ENCODE peak calls at places on chromosomes 5 and 9, in eight cellular contexts. One of them, this sample, is unnamed. For H3K36me3, the result is how much of the 10 kb centered on the place peaks cover.

GRCh38 chr5:32027717-32028321 is 146.3 kb downstream of the GOLPH3 start:
- DNase-seq in stomach: no peak
- DNase-seq in H7: no peak
- DNase-seq in OCI-LY7: no peak
- DNase-seq in left ventricle myocardium inferior: peak
- DNase-seq in CD4-positive, alpha-beta memory T cell: no peak
- DNase-seq in GM12878: no peak
- DNase-seq in MM.1S: no peak
- DNase-seq in this sample: peak

GRCh38 chr5:43042626-43043399 is 2.7 kb upstream of the ANXA2R start:
- DNase-seq in stomach: peak
- DNase-seq in H7: no peak
- DNase-seq in OCI-LY7: peak
- DNase-seq in left ventricle myocardium inferior: peak
- DNase-seq in CD4-positive, alpha-beta memory T cell: peak
- DNase-seq in GM12878: peak
- DNase-seq in MM.1S: peak
- DNase-seq in this sample: peak

GRCh38 chr5:99169309-99169708 is 240.5 kb upstream of the CHD1 start:
- DNase-seq in stomach: no peak
- DNase-seq in H7: no peak
- DNase-seq in OCI-LY7: no peak
- DNase-seq in left ventricle myocardium inferior: no peak
- DNase-seq in CD4-positive, alpha-beta memory T cell: no peak
- DNase-seq in GM12878: no peak
- DNase-seq in MM.1S: no peak
- DNase-seq in this sample: no peak

GRCh38 chr5:138754699-138755057 is 1.5 kb downstream of the CTNNA1 start:
- DNase-seq in stomach: no peak
- DNase-seq in H7: no peak
- DNase-seq in OCI-LY7: no peak
- DNase-seq in left ventricle myocardium inferior: no peak
- DNase-seq in CD4-positive, alpha-beta memory T cell: no peak
- DNase-seq in GM12878: no peak
- DNase-seq in MM.1S: no peak
- DNase-seq in this sample: no peak

GRCh38 chr9:36656842-36657241 is 84.1 kb downstream of the MELK start:
- DNase-seq in stomach: no peak
- DNase-seq in H7: no peak
- DNase-seq in OCI-LY7: no peak
- DNase-seq in left ventricle myocardium inferior: no peak
- DNase-seq in CD4-positive, alpha-beta memory T cell: no peak
- DNase-seq in GM12878: no peak
- DNase-seq in MM.1S: no peak
- DNase-seq in this sample: no peak

GRCh38 chr9:120791161-120791560 is 2.1 kb downstream of the FBXW2 start:
- DNase-seq in stomach: no peak
- DNase-seq in H7: no peak
- DNase-seq in OCI-LY7: no peak
- DNase-seq in left ventricle myocardium inferior: no peak
- DNase-seq in CD4-positive, alpha-beta memory T cell: no peak
- DNase-seq in GM12878: no peak
- DNase-seq in MM.1S: no peak
- DNase-seq in this sample: no peak

GRCh38 chr5:39661026-39661779 is 236.4 kb upstream of the DAB2 start:
- DNase-seq in stomach: no peak
- DNase-seq in H7: no peak
- DNase-seq in OCI-LY7: no peak
- DNase-seq in left ventricle myocardium inferior: no peak
- DNase-seq in CD4-positive, alpha-beta memory T cell: no peak
- DNase-seq in GM12878: no peak
- DNase-seq in MM.1S: peak
- DNase-seq in this sample: no peak

GRCh38 chr9:35689601-35690446 is at the start of gene TPM2:
- DNase-seq in stomach: peak
- DNase-seq in H7: peak
- DNase-seq in OCI-LY7: no peak
- DNase-seq in left ventricle myocardium inferior: peak
- DNase-seq in CD4-positive, alpha-beta memory T cell: no peak
- DNase-seq in GM12878: no peak
- DNase-seq in MM.1S: no peak
- DNase-seq in this sample: no peak

GRCh38 chr9:73270967-73271722 is 119.5 kb downstream of the ANXA1 start:
- DNase-seq in stomach: no peak
- DNase-seq in H7: no peak
- DNase-seq in OCI-LY7: no peak
- DNase-seq in left ventricle myocardium inferior: no peak
- DNase-seq in CD4-positive, alpha-beta memory T cell: no peak
- DNase-seq in GM12878: no peak
- DNase-seq in MM.1S: no peak
- DNase-seq in this sample: no peak

GRCh38 chr5:34898258-34898895 is 16.9 kb downstream of the RAD1 start:
- DNase-seq in stomach: peak
- DNase-seq in H7: peak
- DNase-seq in OCI-LY7: peak
- DNase-seq in left ventricle myocardium inferior: peak
- DNase-seq in CD4-positive, alpha-beta memory T cell: peak
- DNase-seq in GM12878: no peak
- DNase-seq in MM.1S: peak
- DNase-seq in this sample: peak

GRCh38 chr5:34658023-34658422 is 1.9 kb downstream of the RAI14 start:
- DNase-seq in stomach: no peak
- DNase-seq in H7: peak
- DNase-seq in OCI-LY7: no peak
- DNase-seq in left ventricle myocardium inferior: no peak
- DNase-seq in CD4-positive, alpha-beta memory T cell: no peak
- DNase-seq in GM12878: no peak
- DNase-seq in MM.1S: no peak
- DNase-seq in this sample: no peak

GRCh38 chr9:4362281-4362680 is 62.4 kb upstream of the GLIS3 start:
- DNase-seq in stomach: no peak
- DNase-seq in H7: no peak
- DNase-seq in OCI-LY7: no peak
- DNase-seq in left ventricle myocardium inferior: no peak
- DNase-seq in CD4-positive, alpha-beta memory T cell: no peak
- DNase-seq in GM12878: no peak
- DNase-seq in MM.1S: no peak
- DNase-seq in this sample: no peak

GRCh38 chr5:15132816-15133405 is 261.3 kb upstream of the ANKH start:
- DNase-seq in stomach: no peak
- DNase-seq in H7: no peak
- DNase-seq in OCI-LY7: no peak
- DNase-seq in left ventricle myocardium inferior: no peak
- DNase-seq in CD4-positive, alpha-beta memory T cell: no peak
- DNase-seq in GM12878: no peak
- DNase-seq in MM.1S: no peak
- DNase-seq in this sample: no peak

GRCh38 chr9:127955294-127956015 is 17.8 kb upstream of the DPM2 start:
- DNase-seq in stomach: peak
- DNase-seq in H7: peak
- DNase-seq in OCI-LY7: peak
- DNase-seq in left ventricle myocardium inferior: peak
- DNase-seq in CD4-positive, alpha-beta memory T cell: peak
- DNase-seq in GM12878: no peak
- DNase-seq in MM.1S: peak
- DNase-seq in this sample: peak

GRCh38 chr9:136051568-136052432 is 43.3 kb downstream of the NACC2 start:
- DNase-seq in stomach: peak
- DNase-seq in H7: peak
- DNase-seq in OCI-LY7: no peak
- DNase-seq in left ventricle myocardium inferior: peak
- DNase-seq in CD4-positive, alpha-beta memory T cell: peak
- DNase-seq in GM12878: no peak
- DNase-seq in MM.1S: no peak
- DNase-seq in this sample: peak

GRCh38 chr9:114616684-114617520 is 5.8 kb downstream of the TMEM268 start:
- DNase-seq in stomach: peak
- DNase-seq in H7: no peak
- DNase-seq in OCI-LY7: peak
- DNase-seq in left ventricle myocardium inferior: peak
- DNase-seq in CD4-positive, alpha-beta memory T cell: no peak
- DNase-seq in GM12878: peak
- DNase-seq in MM.1S: peak
- DNase-seq in this sample: no peak

GRCh38 chr9:36802171-36802920 is 229.7 kb downstream of the MELK start:
- DNase-seq in stomach: no peak
- DNase-seq in H7: no peak
- DNase-seq in OCI-LY7: no peak
- DNase-seq in left ventricle myocardium inferior: no peak
- DNase-seq in CD4-positive, alpha-beta memory T cell: no peak
- DNase-seq in GM12878: no peak
- DNase-seq in MM.1S: no peak
- DNase-seq in this sample: no peak

DNA sequence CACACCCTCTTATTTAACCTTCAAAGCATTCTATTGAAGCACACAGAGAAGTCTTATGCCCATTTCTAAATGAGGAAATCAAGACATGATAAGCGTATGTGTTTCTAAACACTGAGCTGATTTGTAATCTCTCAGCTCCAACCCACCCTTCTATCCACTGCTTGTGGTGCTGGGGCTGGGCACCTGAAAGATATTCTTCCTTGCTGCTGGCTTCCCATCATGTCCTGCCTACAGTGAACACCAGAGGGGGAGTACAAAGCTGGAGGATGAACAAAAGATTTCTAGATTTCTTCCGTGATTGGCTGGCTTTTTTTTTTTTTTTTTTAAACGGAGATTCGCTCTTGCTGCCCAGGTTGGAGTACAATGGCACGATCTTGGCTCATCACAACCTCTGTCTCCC is 14.4 kb downstream of the ACTL7A start:
- DNase-seq in stomach: no peak
- DNase-seq in H7: no peak
- DNase-seq in OCI-LY7: no peak
- DNase-seq in left ventricle myocardium inferior: no peak
- DNase-seq in CD4-positive, alpha-beta memory T cell: no peak
- DNase-seq in GM12878: no peak
- DNase-seq in MM.1S: no peak
- DNase-seq in this sample: no peak
- H3K36me3 ChIP-seq in stomach: half or more
- H3K36me3 ChIP-seq in H7: under half
- H3K36me3 ChIP-seq in OCI-LY7: half or more
- H3K36me3 ChIP-seq in left ventricle myocardium inferior: half or more
- H3K36me3 ChIP-seq in CD4-positive, alpha-beta memory T cell: half or more
- H3K36me3 ChIP-seq in GM12878: under half
- H3K36me3 ChIP-seq in MM.1S: under half
- H3K36me3 ChIP-seq in this sample: under half

DNA sequence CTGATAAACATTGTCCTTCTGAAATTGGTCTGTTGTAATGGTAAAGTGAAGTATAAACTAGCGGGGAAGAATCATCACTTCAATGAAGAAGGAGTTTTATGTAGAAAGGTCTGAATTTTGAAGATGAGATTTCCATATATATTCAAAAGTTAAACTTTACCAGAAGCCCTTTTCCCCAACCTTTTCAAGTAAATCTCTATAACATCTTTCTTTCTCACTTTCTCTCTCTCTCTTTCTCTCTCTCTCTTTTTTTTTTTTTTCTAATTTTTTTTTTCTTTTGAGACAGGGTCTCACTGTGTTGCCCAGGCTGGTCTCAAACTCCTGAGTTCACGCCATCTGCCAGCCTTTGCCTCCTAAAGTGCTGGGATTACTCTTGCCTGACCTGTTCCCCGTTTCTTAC is 78.7 kb downstream of the NSD1 start:
- DNase-seq in stomach: no peak
- DNase-seq in H7: no peak
- DNase-seq in OCI-LY7: no peak
- DNase-seq in left ventricle myocardium inferior: no peak
- DNase-seq in CD4-positive, alpha-beta memory T cell: no peak
- DNase-seq in GM12878: no peak
- DNase-seq in MM.1S: no peak
- DNase-seq in this sample: no peak
- H3K36me3 ChIP-seq in stomach: half or more
- H3K36me3 ChIP-seq in H7: under half
- H3K36me3 ChIP-seq in OCI-LY7: half or more
- H3K36me3 ChIP-seq in left ventricle myocardium inferior: half or more
- H3K36me3 ChIP-seq in CD4-positive, alpha-beta memory T cell: under half
- H3K36me3 ChIP-seq in GM12878: under half
- H3K36me3 ChIP-seq in MM.1S: under half
- H3K36me3 ChIP-seq in this sample: under half

GRCh38 chr9:134426436-134426835 is 100.2 kb downstream of the RXRA start:
- DNase-seq in stomach: no peak
- DNase-seq in H7: no peak
- DNase-seq in OCI-LY7: no peak
- DNase-seq in left ventricle myocardium inferior: no peak
- DNase-seq in CD4-positive, alpha-beta memory T cell: no peak
- DNase-seq in GM12878: no peak
- DNase-seq in MM.1S: no peak
- DNase-seq in this sample: no peak

GRCh38 chr9:134425401-134425800 is 99.1 kb downstream of the RXRA start:
- DNase-seq in stomach: no peak
- DNase-seq in H7: peak
- DNase-seq in OCI-LY7: no peak
- DNase-seq in left ventricle myocardium inferior: no peak
- DNase-seq in CD4-positive, alpha-beta memory T cell: no peak
- DNase-seq in GM12878: no peak
- DNase-seq in MM.1S: no peak
- DNase-seq in this sample: no peak

GRCh38 chr9:134424818-134425217 is 98.6 kb downstream of the RXRA start:
- DNase-seq in stomach: no peak
- DNase-seq in H7: peak
- DNase-seq in OCI-LY7: no peak
- DNase-seq in left ventricle myocardium inferior: no peak
- DNase-seq in CD4-positive, alpha-beta memory T cell: no peak
- DNase-seq in GM12878: no peak
- DNase-seq in MM.1S: no peak
- DNase-seq in this sample: no peak

GRCh38 chr9:134427153-134427782 is 101.0 kb downstream of the RXRA start:
- DNase-seq in stomach: no peak
- DNase-seq in H7: peak
- DNase-seq in OCI-LY7: no peak
- DNase-seq in left ventricle myocardium inferior: no peak
- DNase-seq in CD4-positive, alpha-beta memory T cell: no peak
- DNase-seq in GM12878: no peak
- DNase-seq in MM.1S: no peak
- DNase-seq in this sample: no peak

DNA sequence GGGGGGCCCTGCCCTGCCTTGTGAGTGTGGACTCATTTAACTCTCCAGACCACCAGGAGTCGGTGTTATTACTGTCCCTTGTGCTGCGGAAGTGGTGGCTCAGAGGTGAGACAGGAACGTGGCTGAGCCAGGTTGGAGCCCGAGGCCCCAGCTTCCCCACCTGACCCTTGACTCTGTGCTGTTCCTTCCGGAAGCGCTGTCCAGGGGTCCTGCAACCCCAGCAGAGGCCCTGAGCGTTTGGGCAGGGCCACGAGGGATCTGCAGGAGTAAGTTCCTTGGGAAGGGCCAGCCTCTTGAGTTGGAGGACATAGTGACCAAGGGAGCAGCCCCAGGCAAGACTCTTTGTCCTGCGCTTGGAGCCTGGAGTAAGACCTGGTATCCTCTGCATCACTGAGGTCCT is 99.6 kb downstream of the RXRA start:
- DNase-seq in stomach: no peak
- DNase-seq in H7: no peak
- DNase-seq in OCI-LY7: no peak
- DNase-seq in left ventricle myocardium inferior: no peak
- DNase-seq in CD4-positive, alpha-beta memory T cell: no peak
- DNase-seq in GM12878: no peak
- DNase-seq in MM.1S: no peak
- DNase-seq in this sample: no peak
- H3K36me3 ChIP-seq in stomach: half or more
- H3K36me3 ChIP-seq in H7: under half
- H3K36me3 ChIP-seq in OCI-LY7: under half
- H3K36me3 ChIP-seq in left ventricle myocardium inferior: under half
- H3K36me3 ChIP-seq in CD4-positive, alpha-beta memory T cell: under half
- H3K36me3 ChIP-seq in GM12878: under half
- H3K36me3 ChIP-seq in MM.1S: under half
- H3K36me3 ChIP-seq in this sample: under half

GRCh38 chr5:579746-580366 is 32.3 kb upstream of the CEP72 start:
- DNase-seq in stomach: peak
- DNase-seq in H7: no peak
- DNase-seq in OCI-LY7: no peak
- DNase-seq in left ventricle myocardium inferior: no peak
- DNase-seq in CD4-positive, alpha-beta memory T cell: no peak
- DNase-seq in GM12878: no peak
- DNase-seq in MM.1S: no peak
- DNase-seq in this sample: no peak
- H3K36me3 ChIP-seq in stomach: under half
- H3K36me3 ChIP-seq in H7: under half
- H3K36me3 ChIP-seq in OCI-LY7: under half
- H3K36me3 ChIP-seq in left ventricle myocardium inferior: under half
- H3K36me3 ChIP-seq in CD4-positive, alpha-beta memory T cell: under half
- H3K36me3 ChIP-seq in GM12878: under half
- H3K36me3 ChIP-seq in MM.1S: under half
- H3K36me3 ChIP-seq in this sample: under half

This sample was measured in pancreas.